ENCODE peak calls at places on chromosomes 5 and 9, in six cellular contexts. M is RWPE1, C is thoracic aorta, Y is uterus, P is AG09309, D is GM12878. V is an unnamed sample.

GRCh38 chr5:143659614-143660238 is 152.2 kb upstream of the HMHB1 start:
- DNase-seq in M (peak; percentile 54), C (no peak), Y (no peak), P (no peak), D (no peak), V (no peak)

GRCh38 chr5:159310492-159310891 is 19.8 kb downstream of the IL12B start:
- DNase-seq in M (no peak), C (no peak), Y (no peak), P (no peak), D (no peak), V (no peak)

GRCh38 chr9:107685901-107686300 is 196.3 kb upstream of the KLF4 start:
- DNase-seq in M (no peak), C (no peak), Y (no peak), P (no peak), D (no peak), V (no peak)

GRCh38 chr5:129465945-129466344 is 5.8 kb downstream of the ADAMTS19 start:
- DNase-seq in M (no peak), C (no peak), Y (no peak), P (no peak), D (no peak), V (no peak)

GRCh38 chr5:104189031-104189430 is 626.4 kb upstream of the NUDT12 start:
- DNase-seq in M (no peak), C (no peak), Y (no peak), P (peak; percentile 37), D (no peak), V (no peak)

GRCh38 chr5:142156839-142157463 is 48.4 kb downstream of the NDFIP1 start:
- DNase-seq in M (no peak), C (no peak), Y (no peak), P (no peak), D (no peak), V (no peak)

GRCh38 chr5:40452874-40453624 is 226.7 kb upstream of the PTGER4 start:
- DNase-seq in M (no peak), C (no peak), Y (no peak), P (no peak), D (no peak), V (no peak)

GRCh38 chr5:107743357-107744000 is 72.7 kb upstream of the EFNA5 start:
- DNase-seq in M (peak; percentile 81), C (no peak), Y (no peak), P (peak; percentile 41), D (no peak), V (no peak)

GRCh38 chr9:722388-722980 is 119.0 kb upstream of the DMRT1 start:
- DNase-seq in M (no peak), C (no peak), Y (no peak), P (no peak), D (no peak), V (no peak)

GRCh38 chr9:94586316-94586715 is 7.3 kb downstream of the FBP2 start:
- DNase-seq in M (no peak), C (no peak), Y (no peak), P (no peak), D (no peak), V (no peak)

GRCh38 chr5:139131062-139131856 is 66.9 kb downstream of the SIL1 start:
- DNase-seq in M (no peak), C (no peak), Y (peak; percentile 64), P (no peak), D (no peak), V (no peak)

GRCh38 chr5:947626-948471 is 55.2 kb downstream of the TRIP13 start:
- DNase-seq in M (no peak), C (no peak), Y (peak; percentile 10), P (no peak), D (no peak), V (no peak)
- TF ChIP-seq CTCF in M (no peak), C (no peak), Y (no peak), P (no peak), D (no peak), V (no peak)

DNA sequence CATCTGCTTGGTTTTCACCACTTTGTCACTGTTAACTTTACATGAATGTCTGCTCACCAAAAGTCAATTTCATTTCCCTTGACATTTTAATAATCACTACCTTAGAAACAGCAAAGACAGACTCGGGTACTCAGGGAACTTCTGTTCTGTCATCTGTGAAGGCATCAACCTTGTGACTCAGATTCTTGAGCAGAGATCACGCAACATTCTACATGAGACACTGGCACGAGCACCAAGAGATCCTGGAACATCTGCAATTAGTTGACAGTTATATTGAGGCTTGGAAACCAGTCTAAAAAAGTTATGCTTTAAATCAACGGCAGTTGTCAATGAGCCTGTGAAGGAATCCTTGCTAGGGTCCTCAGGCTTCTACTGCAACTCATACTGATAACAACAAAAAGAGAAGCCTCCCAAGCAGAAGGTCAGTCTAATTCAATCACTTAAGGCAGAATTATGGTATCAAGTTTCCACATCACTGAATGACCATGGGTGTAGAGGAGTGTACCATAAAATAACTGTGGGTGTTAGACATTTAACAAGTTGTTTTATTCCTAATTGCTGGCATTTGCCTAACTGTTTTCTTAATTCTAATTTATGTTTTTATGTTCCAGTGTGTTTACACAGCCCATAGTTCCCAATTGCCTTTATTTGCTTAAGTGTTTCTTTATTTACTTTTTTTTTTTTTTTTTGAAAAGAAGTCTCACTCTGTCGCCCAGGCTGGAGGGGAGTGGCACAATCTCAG is 3.3 kb upstream of the PBX3 start:
- DNase-seq in M (no peak), C (no peak), Y (no peak), P (no peak), D (no peak), V (no peak)
- TF ChIP-seq CTCF in M (no peak), C (no peak), Y (no peak), P (no peak), D (no peak), V (no peak)

GRCh38 chr5:171309526-171310333 is 682 bp downstream of the TLX3 start:
- DNase-seq in M (peak; percentile 41), C (no peak), Y (no peak), P (no peak), D (no peak), V (no peak)
- TF ChIP-seq CTCF in M (no peak), C (no peak), Y (no peak), P (no peak), D (peak; percentile 20), V (no peak)

GRCh38 chr9:97990259-97990658 is 7.1 kb downstream of the ANP32B start:
- DNase-seq in M (peak; percentile 88), C (no peak), Y (no peak), P (peak; percentile 21), D (no peak), V (no peak)
- TF ChIP-seq CTCF in M (no peak), C (no peak), Y (no peak), P (peak; percentile 39), D (no peak), V (no peak)

GRCh38 chr5:176317534-176318374 is 43.8 kb downstream of the KIAA1191 start:
- DNase-seq in M (no peak), C (no peak), Y (no peak), P (no peak), D (no peak), V (no peak)

GRCh38 chr5:176320577-176320976 is 41.0 kb downstream of the KIAA1191 start:
- DNase-seq in M (no peak), C (no peak), Y (no peak), P (no peak), D (no peak), V (no peak)

DNA sequence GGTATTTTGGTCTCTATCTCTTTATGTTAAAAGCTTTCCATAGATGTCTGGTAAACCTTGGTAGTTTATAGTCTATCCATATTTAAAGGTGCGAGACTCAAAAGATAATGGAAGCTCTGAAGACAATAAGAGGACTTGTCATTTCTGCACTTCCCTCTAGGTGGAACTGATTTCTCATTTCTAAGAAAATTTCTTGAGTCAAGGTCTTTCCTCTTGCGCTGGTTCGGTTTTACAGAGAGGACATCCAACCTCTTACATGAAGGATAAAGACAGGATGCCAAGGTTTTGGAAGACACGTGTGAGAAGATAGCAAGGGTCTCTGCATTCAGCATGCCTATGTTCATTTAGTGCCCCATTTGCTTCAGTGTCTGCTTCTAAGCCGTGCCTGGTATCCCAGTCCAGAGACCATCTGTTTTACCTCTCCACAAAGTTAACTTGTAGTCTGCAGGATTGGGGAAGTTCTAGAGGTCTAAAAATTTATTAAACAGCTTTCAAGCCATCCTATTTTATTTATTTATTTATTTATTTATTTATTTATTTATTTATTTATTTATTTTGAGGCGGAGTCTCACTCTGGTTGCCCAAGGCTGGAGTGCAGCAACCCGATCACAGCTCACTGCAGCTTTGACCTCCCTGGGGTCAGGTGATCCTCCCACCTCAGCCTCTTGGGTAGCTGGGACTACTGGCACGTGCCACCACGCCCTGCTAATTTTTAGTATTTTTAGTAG is 41.6 kb downstream of the KIAA1191 start:
- DNase-seq in M (peak; percentile 20), C (no peak), Y (no peak), P (no peak), D (no peak), V (no peak)
- TF ChIP-seq CTCF in M (peak; percentile 27), C (no peak), Y (no peak), P (no peak), D (peak; percentile 2), V (no peak)